ENCODE peak calls at places on chromosomes 3 and 15, in ten cellular contexts. S is BJ, I is prostate gland, G is HCT116, N is fibroblast of the aortic adventitia, M is body of pancreas, R is nephron progenitor cell, V is tibial nerve, Z is lung, B is cardiac fibroblast. W is an unnamed sample.

GRCh38 chr15:63491116-63491817 is 13.1 kb upstream of the USP3 start:
- DNase-seq in S (no peak), I (no peak), G (no peak), N (no peak), M (no peak), R (no peak), V (no peak), Z (no peak), B (no peak), W (no peak)

GRCh38 chr3:184116017-184116416 is 19.1 kb upstream of the EIF2B5 start:
- DNase-seq in S (no peak), I (no peak), G (no peak), N (no peak), M (no peak), R (no peak), V (no peak), Z (no peak), B (no peak), W (no peak)

GRCh38 chr3:88235102-88235501 is 85.3 kb downstream of the C3orf38 start:
- DNase-seq in S (no peak), I (no peak), G (no peak), N (no peak), M (no peak), R (no peak), V (no peak), Z (no peak), B (peak), W (no peak)

GRCh38 chr3:66236281-66236680 is 15.5 kb downstream of the SLC25A26 start:
- DNase-seq in S (no peak), I (no peak), G (peak), N (peak), M (no peak), R (peak), V (no peak), Z (no peak), B (peak), W (no peak)

GRCh38 chr3:8983591-8983990 is 20.3 kb upstream of the RAD18 start:
- DNase-seq in S (no peak), I (no peak), G (no peak), N (no peak), M (no peak), R (no peak), V (no peak), Z (no peak), B (no peak), W (no peak)

GRCh38 chr15:90203922-90204321 is 2.8 kb downstream of the SEMA4B start:
- DNase-seq in S (no peak), I (no peak), G (no peak), N (no peak), M (no peak), R (no peak), V (no peak), Z (no peak), B (peak), W (no peak)

GRCh38 chr15:27679203-27679602 is 419.9 kb downstream of the OCA2 start:
- DNase-seq in S (no peak), I (no peak), G (no peak), N (no peak), M (no peak), R (no peak), V (no peak), Z (no peak), B (no peak), W (no peak)

GRCh38 chr3:182740710-182741109 is 52.6 kb upstream of the ATP11B start:
- DNase-seq in S (no peak), I (no peak), G (peak), N (no peak), M (no peak), R (no peak), V (no peak), Z (no peak), B (no peak), W (no peak)

GRCh38 chr3:190585771-190586630 is 72.1 kb downstream of the IL1RAP start:
- DNase-seq in S (peak), I (no peak), G (peak), N (peak), M (no peak), R (no peak), V (no peak), Z (peak), B (peak), W (peak)

GRCh38 chr3:189167027-189167766 is 4.6 kb upstream of the TPRG1 start:
- DNase-seq in S (no peak), I (no peak), G (peak), N (no peak), M (no peak), R (no peak), V (no peak), Z (peak), B (no peak), W (no peak)

GRCh38 chr3:7456376-7456775 is 595.5 kb downstream of the GRM7 start:
- DNase-seq in S (no peak), I (no peak), G (no peak), N (no peak), M (no peak), R (no peak), V (no peak), Z (no peak), B (peak), W (no peak)

GRCh38 chr15:81332326-81332725 is 8.4 kb upstream of the STARD5 start:
- DNase-seq in S (no peak), I (no peak), G (no peak), N (no peak), M (no peak), R (no peak), V (no peak), Z (no peak), B (no peak), W (no peak)

GRCh38 chr15:62845239-62846126 is 197.1 kb upstream of the TPM1 start:
- DNase-seq in S (no peak), I (no peak), G (no peak), N (peak), M (no peak), R (no peak), V (no peak), Z (no peak), B (peak), W (no peak)

GRCh38 chr15:56496635-56497034 is 31.7 kb upstream of the MNS1 start:
- DNase-seq in S (peak), I (peak), G (peak), N (peak), M (no peak), R (no peak), V (no peak), Z (no peak), B (peak), W (peak)

GRCh38 chr3:183975981-183976662 is 41.6 kb downstream of the ABCC5 start:
- DNase-seq in S (no peak), I (no peak), G (no peak), N (no peak), M (no peak), R (no peak), V (no peak), Z (no peak), B (peak), W (no peak)

GRCh38 chr3:194727435-194728128 is 41.9 kb downstream of the FAM43A start:
- DNase-seq in S (no peak), I (no peak), G (no peak), N (no peak), M (no peak), R (no peak), V (no peak), Z (no peak), B (peak), W (no peak)

GRCh38 chr15:31930967-31931366 is 99.3 kb upstream of the CHRNA7 start:
- DNase-seq in S (no peak), I (no peak), G (no peak), N (no peak), M (no peak), R (no peak), V (no peak), Z (no peak), B (no peak), W (no peak)

GRCh38 chr3:191030491-191030890 is 168.0 kb upstream of the GMNC start:
- DNase-seq in S (no peak), I (peak), G (no peak), N (peak), M (no peak), R (no peak), V (no peak), Z (no peak), B (no peak), W (no peak)

GRCh38 chr15:39365161-39365560 is 215.7 kb upstream of the THBS1 start:
- DNase-seq in S (peak), I (no peak), G (no peak), N (peak), M (no peak), R (no peak), V (no peak), Z (no peak), B (peak), W (no peak)
- TF ChIP-seq CTCF in S (no peak), I (no peak), G (no peak), N (no peak), M (no peak), R (no peak), V (no peak), Z (no peak), B (peak), W (no peak)

GRCh38 chr3:163671201-163671600 is 1407.1 kb downstream of the SI start:
- DNase-seq in S (no peak), I (no peak), G (no peak), N (no peak), M (no peak), R (no peak), V (no peak), Z (no peak), B (no peak), W (no peak)
- TF ChIP-seq CTCF in S (no peak), I (no peak), G (no peak), N (no peak), M (no peak), R (no peak), V (no peak), Z (no peak), B (no peak), W (no peak)

GRCh38 chr15:45790325-45790943 is 155.6 kb downstream of the SQOR start:
- DNase-seq in S (no peak), I (no peak), G (peak), N (peak), M (peak), R (peak), V (no peak), Z (no peak), B (peak), W (no peak)
- TF ChIP-seq CTCF in S (peak), I (no peak), G (peak), N (peak), M (peak), R (peak), V (peak), Z (no peak), B (peak), W (peak)

DNA sequence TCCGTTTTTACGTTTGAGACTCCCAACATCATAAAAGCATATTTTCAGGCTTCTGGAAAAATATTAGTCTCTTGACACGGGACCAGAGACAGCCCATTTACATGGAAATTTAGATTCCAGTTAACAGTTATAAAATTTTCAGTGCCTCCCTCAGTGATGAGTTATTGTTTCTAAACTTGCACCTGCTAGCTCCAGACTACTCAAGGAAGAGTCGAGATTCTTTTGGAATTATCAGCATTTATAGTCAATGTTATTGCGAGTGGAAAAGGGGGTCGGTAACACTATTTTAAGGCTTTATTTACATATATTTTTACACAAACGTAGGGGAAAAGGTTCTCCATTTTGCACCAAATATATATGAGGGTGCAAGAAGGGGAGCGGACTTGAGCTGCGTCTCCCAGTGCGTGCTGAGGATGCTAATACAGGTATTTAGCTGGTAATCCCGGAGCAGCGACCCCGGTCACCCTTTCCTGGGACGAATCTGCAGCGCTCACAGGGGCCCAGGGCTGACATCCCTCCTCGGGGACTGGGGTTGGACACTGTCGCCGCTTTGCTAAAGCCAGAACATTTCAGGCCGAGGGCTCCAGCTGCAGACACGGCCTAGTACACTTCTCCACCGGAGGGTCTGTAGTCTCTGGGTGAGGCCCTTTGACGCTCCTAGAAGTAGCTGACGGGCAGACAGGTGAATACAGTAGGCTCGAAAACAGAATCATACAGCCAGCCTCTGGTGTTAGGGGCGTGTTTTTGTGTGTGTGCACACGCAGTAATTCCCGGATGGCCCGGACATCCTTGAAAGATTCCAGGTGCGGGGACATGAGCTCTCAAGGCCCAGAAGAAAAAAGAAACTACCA is 729 bp upstream of the ZBTB11 start:
- DNase-seq in S (no peak), I (peak), G (no peak), N (no peak), M (peak), R (no peak), V (no peak), Z (no peak), B (no peak), W (no peak)
- TF ChIP-seq CTCF in S (no peak), I (no peak), G (no peak), N (no peak), M (no peak), R (no peak), V (no peak), Z (no peak), B (no peak), W (no peak)

DNA sequence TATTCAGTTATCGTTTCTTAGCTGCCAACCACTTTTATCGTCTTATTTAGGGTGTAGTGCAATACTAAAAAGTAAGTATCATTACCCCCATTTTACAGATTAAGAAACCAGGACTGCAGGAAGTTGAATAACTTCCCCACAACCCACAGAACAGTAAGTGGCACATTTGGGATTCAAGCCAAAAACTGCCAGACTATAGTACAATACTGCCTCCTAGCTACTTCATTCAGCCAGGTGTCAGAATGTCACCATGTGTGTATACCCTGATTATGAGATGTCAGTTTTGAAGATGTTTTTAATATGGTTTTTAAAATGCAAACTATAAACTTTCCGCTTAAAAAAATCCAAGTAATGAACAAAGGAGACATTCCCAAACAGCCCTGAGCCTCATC is 74.2 kb upstream of the PROK2 start:
- DNase-seq in S (no peak), I (no peak), G (peak), N (peak), M (peak), R (no peak), V (no peak), Z (no peak), B (peak), W (peak)
- TF ChIP-seq CTCF in S (no peak), I (no peak), G (peak), N (no peak), M (no peak), R (no peak), V (no peak), Z (peak), B (no peak), W (peak)

GRCh38 chr3:14110699-14111098 is 14.0 kb downstream of the CHCHD4 start:
- DNase-seq in S (no peak), I (no peak), G (no peak), N (peak), M (no peak), R (no peak), V (no peak), Z (no peak), B (peak), W (no peak)

GRCh38 chr3:14117468-14118399 is 6.9 kb downstream of the CHCHD4 start:
- DNase-seq in S (no peak), I (no peak), G (no peak), N (no peak), M (no peak), R (no peak), V (no peak), Z (peak), B (no peak), W (no peak)

GRCh38 chr3:14119166-14119510 is 5.5 kb downstream of the CHCHD4 start:
- DNase-seq in S (no peak), I (no peak), G (no peak), N (no peak), M (no peak), R (no peak), V (no peak), Z (no peak), B (no peak), W (no peak)

GRCh38 chr3:14118400-14119165 is 6.1 kb downstream of the CHCHD4 start:
- DNase-seq in S (no peak), I (peak), G (no peak), N (peak), M (no peak), R (no peak), V (no peak), Z (no peak), B (peak), W (no peak)

GRCh38 chr3:14113964-14114667 is 10.6 kb downstream of the CHCHD4 start:
- DNase-seq in S (no peak), I (no peak), G (no peak), N (no peak), M (no peak), R (no peak), V (no peak), Z (no peak), B (no peak), W (no peak)
- TF ChIP-seq CTCF in S (no peak), I (no peak), G (peak), N (no peak), M (no peak), R (no peak), V (no peak), Z (no peak), B (no peak), W (peak)

DNA sequence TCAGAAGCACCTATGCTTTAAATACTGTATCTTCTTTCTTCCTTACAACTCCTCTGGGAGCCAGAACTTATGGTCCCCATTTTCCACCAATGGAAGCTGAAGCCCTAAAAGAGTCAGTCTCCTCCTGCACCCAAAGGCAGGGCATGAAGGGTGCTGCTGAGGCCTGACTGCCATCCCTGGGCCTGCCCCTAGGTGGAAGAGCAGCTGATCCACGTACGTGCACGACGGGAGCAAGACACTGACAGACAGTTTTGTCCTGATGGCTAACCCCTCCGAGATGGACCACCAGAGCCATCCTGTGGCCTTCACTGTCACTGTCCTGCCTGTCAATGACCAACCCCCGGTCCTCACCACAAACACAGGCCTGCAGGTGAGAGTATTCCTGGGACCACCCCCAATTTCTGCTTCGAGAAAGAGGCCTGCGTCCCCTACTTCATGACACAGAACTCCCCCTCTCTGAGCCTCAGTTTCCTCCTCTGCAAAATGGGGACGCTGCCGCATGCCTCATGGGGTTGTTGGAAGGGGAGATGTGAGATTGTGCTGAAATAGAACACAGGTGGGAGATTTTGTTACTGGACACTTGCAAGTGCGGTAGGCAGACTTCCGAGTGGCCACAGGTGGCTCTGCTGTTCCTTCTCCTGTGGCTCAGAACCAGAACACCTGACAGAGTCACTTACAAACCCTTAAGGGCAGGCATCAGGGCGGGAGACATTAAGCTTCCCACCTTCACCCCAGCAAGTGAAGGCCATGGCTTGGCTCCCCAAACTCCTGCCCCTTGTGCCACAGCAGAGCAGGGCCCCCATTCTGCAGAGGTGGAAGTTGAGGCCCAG is 175.4 kb downstream of the TBC1D2B start:
- DNase-seq in S (no peak), I (no peak), G (no peak), N (no peak), M (no peak), R (peak), V (no peak), Z (no peak), B (no peak), W (no peak)
- TF ChIP-seq CTCF in S (peak), I (no peak), G (peak), N (peak), M (no peak), R (peak), V (no peak), Z (no peak), B (peak), W (peak)

GRCh38 chr15:84748274-84749110 is at the start of gene ZNF592:
- DNase-seq in S (no peak), I (peak), G (no peak), N (peak), M (peak), R (peak), V (peak), Z (peak), B (peak), W (no peak)
- TF ChIP-seq CTCF in S (no peak), I (no peak), G (no peak), N (peak), M (no peak), R (no peak), V (peak), Z (no peak), B (no peak), W (no peak)

GRCh38 chr3:157865449-157865862 is 240.8 kb downstream of the SHOX2 start:
- DNase-seq in S (no peak), I (no peak), G (peak), N (no peak), M (peak), R (peak), V (no peak), Z (no peak), B (peak), W (no peak)
- TF ChIP-seq CTCF in S (peak), I (no peak), G (peak), N (peak), M (no peak), R (peak), V (no peak), Z (no peak), B (peak), W (peak)

DNA sequence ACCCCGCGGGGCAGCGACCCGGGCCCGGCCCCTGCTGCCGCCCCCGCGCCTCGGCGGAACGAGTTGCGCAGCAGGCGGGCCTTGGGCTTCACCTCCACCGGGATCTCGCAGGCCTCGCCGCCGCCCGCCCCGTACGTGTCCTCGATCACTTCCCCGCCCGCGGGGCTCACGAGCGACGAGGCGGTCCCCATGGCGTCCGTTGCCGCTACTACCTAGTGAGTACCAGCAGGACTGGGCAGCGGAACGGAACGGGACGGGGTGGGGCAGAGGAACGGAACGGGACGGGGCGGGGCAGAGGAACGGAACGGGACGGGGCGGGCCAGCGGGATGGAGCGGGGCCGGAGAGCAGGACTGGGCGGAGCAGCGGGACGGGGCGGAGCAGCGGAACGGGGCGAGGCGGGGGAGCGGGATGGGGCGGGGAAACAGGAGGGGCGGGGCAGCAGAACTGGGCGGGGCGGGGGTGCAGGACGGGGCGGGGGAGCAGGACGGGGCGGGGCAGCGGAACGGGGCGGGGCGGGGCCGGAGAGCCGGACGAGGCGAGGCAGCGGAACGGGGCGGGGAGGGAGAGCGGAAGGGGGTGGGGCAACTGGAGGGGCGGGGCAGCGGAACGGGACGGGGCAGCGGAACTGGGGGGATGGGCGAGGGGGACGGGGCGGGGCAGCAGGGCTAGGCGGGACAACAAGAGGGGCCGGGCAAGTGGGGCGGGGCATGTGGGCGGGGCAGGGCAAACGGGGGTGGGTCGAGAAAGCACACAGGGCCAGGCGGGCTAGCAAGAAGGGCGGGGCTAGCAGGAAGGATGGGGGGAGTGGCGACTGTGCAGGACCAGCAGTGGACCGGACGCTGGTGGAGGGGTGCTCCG is at the start of gene NPHP3:
- DNase-seq in S (peak), I (peak), G (peak), N (peak), M (peak), R (peak), V (peak), Z (peak), B (peak), W (peak)
- TF ChIP-seq CTCF in S (no peak), I (no peak), G (peak), N (no peak), M (no peak), R (no peak), V (no peak), Z (no peak), B (no peak), W (no peak)